ENCODE peak calls at places on chromosome 18, in ten cellular contexts. F is stimulated activated CD4-positive, alpha-beta T cell treated with anti-CD3 and anti-CD28 coated beads, Interleukin-15, amount 100 ng/mL, for 1 hour; I is stimulated activated CD8-positive, alpha-beta memory T cell treated with anti-CD3 and anti-CD28 coated beads, Interleukin-4, amount 100 ng/mL, for 1 hour; G is amygdala; V is MG63; E is epithelial cell of esophagus; L is NCI-H1092; D is activated CD4-positive, alpha-beta T cell treated with anti-CD3 and anti-CD28 coated beads, Interleukin-2, amount 50 U/mL, for 48 hours; P is T-helper 1 cell; M is AG08395. T is an unnamed sample.

GRCh38 chr18:28159055-28159454 is 17.9 kb downstream of the CDH2 start:
- DNase-seq in F (no peak), I (no peak), G (no peak), V (no peak), E (peak), L (no peak), D (no peak), P (no peak), M (peak), T (no peak)

GRCh38 chr18:685438-685837 is 27.0 kb downstream of the ENOSF1 start:
- DNase-seq in F (no peak), I (no peak), G (no peak), V (no peak), E (peak), L (no peak), D (no peak), P (no peak), M (no peak), T (no peak)

GRCh38 chr18:48728204-48728833 is 189.5 kb downstream of the CTIF start:
- DNase-seq in F (no peak), I (no peak), G (no peak), V (peak), E (peak), L (no peak), D (no peak), P (no peak), M (peak), T (peak)

GRCh38 chr18:2905802-2906521 is 59.2 kb downstream of the EMILIN2 start:
- DNase-seq in F (no peak), I (no peak), G (no peak), V (peak), E (no peak), L (no peak), D (peak), P (peak), M (peak), T (no peak)

GRCh38 chr18:46727177-46727576 is 29.7 kb downstream of the ST8SIA5 start:
- DNase-seq in F (no peak), I (no peak), G (no peak), V (no peak), E (no peak), L (no peak), D (no peak), P (no peak), M (no peak), T (no peak)

GRCh38 chr18:26854292-26854881 is 11.1 kb downstream of the AQP4 start:
- DNase-seq in F (no peak), I (no peak), G (no peak), V (no peak), E (no peak), L (no peak), D (no peak), P (no peak), M (no peak), T (no peak)

GRCh38 chr18:37564796-37565137 is 831 bp downstream of the CELF4 start:
- DNase-seq in F (no peak), I (no peak), G (no peak), V (peak), E (peak), L (no peak), D (peak), P (no peak), M (peak), T (peak)

GRCh38 chr18:10559566-10560456 is 34.0 kb downstream of the NAPG start:
- DNase-seq in F (no peak), I (no peak), G (no peak), V (no peak), E (peak), L (no peak), D (no peak), P (no peak), M (peak), T (no peak)

GRCh38 chr18:60826346-60826745 is 453.8 kb upstream of the MC4R start:
- DNase-seq in F (no peak), I (no peak), G (no peak), V (no peak), E (peak), L (no peak), D (no peak), P (no peak), M (no peak), T (no peak)

GRCh38 chr18:22378672-22379282 is 38.9 kb downstream of the CTAGE1 start:
- DNase-seq in F (no peak), I (no peak), G (no peak), V (peak), E (peak), L (no peak), D (no peak), P (no peak), M (peak), T (no peak)

GRCh38 chr18:50953822-50954221 is 14.0 kb upstream of the ELAC1 start:
- DNase-seq in F (no peak), I (no peak), G (no peak), V (no peak), E (no peak), L (no peak), D (no peak), P (no peak), M (no peak), T (no peak)

GRCh38 chr18:6747646-6748045 is 18.1 kb downstream of the ARHGAP28 start:
- DNase-seq in F (no peak), I (no peak), G (no peak), V (peak), E (peak), L (no peak), D (no peak), P (no peak), M (peak), T (peak)

GRCh38 chr18:12477606-12478005 is 69.9 kb downstream of the PRELID3A start:
- DNase-seq in F (no peak), I (no peak), G (no peak), V (no peak), E (no peak), L (no peak), D (no peak), P (no peak), M (no peak), T (no peak)

GRCh38 chr18:48806551-48807261 is 144.1 kb downstream of the SMAD7 start:
- DNase-seq in F (no peak), I (no peak), G (no peak), V (peak), E (peak), L (no peak), D (peak), P (no peak), M (peak), T (no peak)

GRCh38 chr18:9647496-9648323 is 33.4 kb upstream of the PPP4R1 start:
- DNase-seq in F (no peak), I (no peak), G (no peak), V (no peak), E (peak), L (no peak), D (no peak), P (no peak), M (no peak), T (no peak)

GRCh38 chr18:12308386-12309100 is 502 bp downstream of the TUBB6 start:
- DNase-seq in F (no peak), I (no peak), G (no peak), V (peak), E (peak), L (no peak), D (peak), P (no peak), M (peak), T (no peak)

GRCh38 chr18:50970006-50970405 is 2.2 kb downstream of the ELAC1 start:
- DNase-seq in F (no peak), I (no peak), G (no peak), V (no peak), E (peak), L (peak), D (no peak), P (no peak), M (no peak), T (no peak)

GRCh38 chr18:11976463-11976862 is 4.8 kb upstream of the IMPA2 start:
- DNase-seq in F (no peak), I (no peak), G (no peak), V (no peak), E (no peak), L (no peak), D (no peak), P (no peak), M (no peak), T (no peak)

GRCh38 chr18:80245781-80246655 is 1.3 kb downstream of the PARD6G start:
- DNase-seq in F (no peak), I (no peak), G (peak), V (no peak), E (peak), L (no peak), D (no peak), P (no peak), M (no peak), T (no peak)

GRCh38 chr18:23088343-23088742 is 46.9 kb upstream of the CABLES1 start:
- DNase-seq in F (no peak), I (no peak), G (no peak), V (no peak), E (no peak), L (no peak), D (no peak), P (no peak), M (no peak), T (no peak)

GRCh38 chr18:61870151-61870550 is 22.7 kb downstream of the RNF152 start:
- DNase-seq in F (no peak), I (no peak), G (no peak), V (peak), E (no peak), L (no peak), D (no peak), P (no peak), M (peak), T (peak)

GRCh38 chr18:59659486-59660187 is 37.6 kb downstream of the CCBE1 start:
- DNase-seq in F (no peak), I (no peak), G (no peak), V (no peak), E (peak), L (no peak), D (no peak), P (no peak), M (peak), T (no peak)